ENCODE peak calls at places on chromosomes 11 and 22, in four cellular contexts. One of them, this sample, is unnamed.

GRCh38 chr22:23036684-23037428 is 33.5 kb upstream of the GNAZ start:
- DNase-seq in MM.1S: no peak
- DNase-seq in lung: no peak
- DNase-seq in AG04450: no peak
- DNase-seq in this sample: peak

GRCh38 chr11:95703059-95703458 is 86.5 kb downstream of the FAM76B start:
- DNase-seq in AG04450: no peak
- DNase-seq in lung: no peak
- DNase-seq in MM.1S: no peak
- DNase-seq in this sample: no peak

GRCh38 chr22:33028191-33028700 is 29.9 kb downstream of the SYN3 start:
- DNase-seq in lung: no peak
- DNase-seq in AG04450: no peak
- DNase-seq in MM.1S: no peak
- DNase-seq in this sample: no peak

GRCh38 chr22:37196539-37197450 is 8.7 kb upstream of the C1QTNF6 start:
- DNase-seq in lung: peak
- DNase-seq in AG04450: peak
- DNase-seq in MM.1S: no peak
- DNase-seq in this sample: peak

GRCh38 chr11:123298488-123299447 is 103.7 kb upstream of the CLMP start:
- DNase-seq in lung: no peak
- DNase-seq in AG04450: no peak
- DNase-seq in MM.1S: no peak
- DNase-seq in this sample: no peak

GRCh38 chr22:35328472-35328885 is 28.8 kb downstream of the TOM1 start:
- DNase-seq in MM.1S: no peak
- DNase-seq in AG04450: no peak
- DNase-seq in lung: peak
- DNase-seq in this sample: no peak

GRCh38 chr22:46007003-46007847 is 30.3 kb upstream of the WNT7B start:
- DNase-seq in lung: peak
- DNase-seq in AG04450: no peak
- DNase-seq in MM.1S: no peak
- DNase-seq in this sample: peak

GRCh38 chr22:37485714-37486223 is 415 bp downstream of the MFNG start:
- DNase-seq in MM.1S: peak
- DNase-seq in lung: no peak
- DNase-seq in AG04450: no peak
- DNase-seq in this sample: no peak

GRCh38 chr11:31767665-31768064 is 43.5 kb downstream of the PAX6 start:
- DNase-seq in lung: no peak
- DNase-seq in MM.1S: no peak
- DNase-seq in AG04450: no peak
- DNase-seq in this sample: no peak

GRCh38 chr11:67352546-67353316 is 615 bp downstream of the POLD4 start:
- DNase-seq in MM.1S: peak
- DNase-seq in AG04450: no peak
- DNase-seq in lung: peak
- DNase-seq in this sample: no peak

GRCh38 chr11:46198245-46198872 is 77.1 kb upstream of the PHF21A start:
- DNase-seq in lung: no peak
- DNase-seq in MM.1S: no peak
- DNase-seq in AG04450: no peak
- DNase-seq in this sample: no peak

GRCh38 chr11:88520391-88520790 is 182.9 kb upstream of the CTSC start:
- DNase-seq in lung: no peak
- DNase-seq in AG04450: no peak
- DNase-seq in MM.1S: no peak
- DNase-seq in this sample: peak

GRCh38 chr22:42863349-42863911 is 6.4 kb upstream of the ARFGAP3 start:
- DNase-seq in lung: no peak
- DNase-seq in MM.1S: no peak
- DNase-seq in AG04450: peak
- DNase-seq in this sample: peak

GRCh38 chr11:10584071-10584501 is 15.6 kb upstream of the LYVE1 start:
- DNase-seq in MM.1S: no peak
- DNase-seq in lung: no peak
- DNase-seq in AG04450: peak
- DNase-seq in this sample: peak

GRCh38 chr11:10591741-10592140 is 23.3 kb upstream of the LYVE1 start:
- DNase-seq in lung: no peak
- DNase-seq in AG04450: no peak
- DNase-seq in MM.1S: no peak
- DNase-seq in this sample: no peak

GRCh38 chr11:10590516-10590915 is 22.1 kb upstream of the LYVE1 start:
- DNase-seq in AG04450: peak
- DNase-seq in MM.1S: no peak
- DNase-seq in lung: no peak
- DNase-seq in this sample: peak

GRCh38 chr11:10588904-10589303 is 20.4 kb upstream of the LYVE1 start:
- DNase-seq in MM.1S: no peak
- DNase-seq in AG04450: no peak
- DNase-seq in lung: no peak
- DNase-seq in this sample: no peak

GRCh38 chr11:10587995-10588394 is 19.5 kb upstream of the LYVE1 start:
- DNase-seq in MM.1S: no peak
- DNase-seq in AG04450: no peak
- DNase-seq in lung: no peak
- DNase-seq in this sample: no peak
- TF ChIP-seq CTCF in MM.1S: no peak
- TF ChIP-seq CTCF in AG04450: no peak
- TF ChIP-seq CTCF in lung: no peak
- TF ChIP-seq CTCF in this sample: no peak

DNA sequence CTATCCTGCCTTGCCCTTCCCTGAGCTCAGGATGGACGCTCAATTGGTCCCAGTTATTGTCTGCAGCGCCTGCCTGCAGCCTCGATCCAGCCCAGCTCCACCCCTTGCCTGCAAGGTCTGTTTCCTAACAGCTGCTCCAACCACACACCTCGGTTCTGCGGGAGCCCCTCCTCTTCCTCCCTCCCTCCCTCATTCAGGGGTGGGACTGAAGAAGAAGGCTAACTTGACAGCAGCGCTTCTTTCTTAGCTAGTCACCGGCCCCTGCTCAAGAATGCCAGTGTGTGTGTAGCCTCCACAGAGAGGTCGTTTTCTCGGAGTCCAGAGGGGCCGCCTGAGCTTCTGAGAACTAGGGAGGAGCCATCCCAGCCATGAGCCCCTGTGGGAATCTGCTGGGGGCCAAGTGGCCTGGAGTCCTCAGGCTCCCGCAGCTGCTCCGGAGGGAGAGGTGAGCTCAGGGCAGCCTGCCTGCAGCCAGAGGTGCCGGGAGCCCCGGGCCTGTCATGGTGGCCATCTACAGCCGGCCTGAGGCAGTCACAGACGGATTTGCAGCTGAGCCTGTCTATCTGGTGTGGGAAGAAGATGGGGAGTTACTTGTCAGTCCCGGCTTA is 36.1 kb downstream of the LIMK2 start:
- DNase-seq in AG04450: peak
- DNase-seq in MM.1S: peak
- DNase-seq in lung: peak
- DNase-seq in this sample: peak
- H3K4me3 ChIP-seq in AG04450: peak
- H3K4me3 ChIP-seq in MM.1S: no peak
- H3K4me3 ChIP-seq in lung: peak
- H3K4me3 ChIP-seq in this sample: peak

DNA sequence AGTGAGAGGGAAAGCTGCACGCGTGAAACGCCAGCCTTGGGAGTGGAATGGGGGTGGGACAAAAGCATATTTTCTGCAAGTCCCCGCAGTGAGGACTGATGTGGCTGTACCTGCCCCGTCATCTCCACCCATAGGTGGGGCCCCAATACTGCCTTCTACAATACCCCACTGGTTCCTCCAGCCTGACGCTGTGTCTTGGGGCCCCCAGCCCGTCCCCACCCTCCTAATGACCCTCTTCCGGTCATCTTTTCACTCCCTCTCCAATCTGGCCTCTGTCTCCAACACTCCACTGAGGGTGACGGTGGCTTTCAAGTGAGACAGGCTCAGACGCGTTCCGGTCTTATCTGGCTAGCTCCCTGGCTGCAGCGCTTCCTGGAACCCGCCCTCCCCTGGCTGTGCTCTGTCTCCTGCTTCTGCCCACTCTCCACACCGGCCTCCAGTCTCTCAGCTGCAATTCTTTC is 104.2 kb downstream of the MICAL3 start:
- DNase-seq in MM.1S: no peak
- DNase-seq in AG04450: no peak
- DNase-seq in lung: no peak
- DNase-seq in this sample: peak
- TF ChIP-seq CTCF in MM.1S: no peak
- TF ChIP-seq CTCF in AG04450: no peak
- TF ChIP-seq CTCF in lung: no peak
- TF ChIP-seq CTCF in this sample: no peak

GRCh38 chr11:93073508-93074280 is 104.2 kb downstream of the MTNR1B start:
- DNase-seq in MM.1S: no peak
- DNase-seq in AG04450: no peak
- DNase-seq in lung: no peak
- DNase-seq in this sample: no peak
- H3K4me3 ChIP-seq in MM.1S: no peak
- H3K4me3 ChIP-seq in AG04450: no peak
- H3K4me3 ChIP-seq in lung: no peak
- H3K4me3 ChIP-seq in this sample: no peak

GRCh38 chr11:72001834-72002591 is 3.3 kb downstream of the IL18BP start:
- DNase-seq in MM.1S: no peak
- DNase-seq in lung: no peak
- DNase-seq in AG04450: no peak
- DNase-seq in this sample: no peak

GRCh38 chr11:71999813-72000590 is 1.3 kb downstream of the IL18BP start:
- DNase-seq in AG04450: no peak
- DNase-seq in MM.1S: no peak
- DNase-seq in lung: no peak
- DNase-seq in this sample: no peak

GRCh38 chr11:72000591-72000867 is 1.8 kb downstream of the IL18BP start:
- DNase-seq in lung: no peak
- DNase-seq in AG04450: no peak
- DNase-seq in MM.1S: no peak
- DNase-seq in this sample: no peak

GRCh38 chr11:72002841-72003775 is 4.4 kb downstream of the IL18BP start:
- DNase-seq in lung: no peak
- DNase-seq in AG04450: no peak
- DNase-seq in MM.1S: no peak
- DNase-seq in this sample: peak

GRCh38 chr11:72001255-72001654 is 2.5 kb downstream of the IL18BP start:
- DNase-seq in MM.1S: no peak
- DNase-seq in lung: no peak
- DNase-seq in AG04450: no peak
- DNase-seq in this sample: no peak
- TF ChIP-seq CTCF in MM.1S: no peak
- TF ChIP-seq CTCF in lung: no peak
- TF ChIP-seq CTCF in AG04450: no peak
- TF ChIP-seq CTCF in this sample: no peak

GRCh38 chr11:84514436-84514835 is 1112.7 kb downstream of the DLG2 start:
- DNase-seq in MM.1S: no peak
- DNase-seq in AG04450: no peak
- DNase-seq in lung: no peak
- DNase-seq in this sample: no peak

GRCh38 chr11:84522331-84522730 is 1104.8 kb downstream of the DLG2 start:
- DNase-seq in AG04450: no peak
- DNase-seq in lung: no peak
- DNase-seq in MM.1S: no peak
- DNase-seq in this sample: no peak

GRCh38 chr11:84524422-84525051 is 1102.6 kb downstream of the DLG2 start:
- DNase-seq in lung: no peak
- DNase-seq in AG04450: no peak
- DNase-seq in MM.1S: peak
- DNase-seq in this sample: peak

GRCh38 chr11:84518601-84519183 is 1108.5 kb downstream of the DLG2 start:
- DNase-seq in AG04450: no peak
- DNase-seq in MM.1S: no peak
- DNase-seq in lung: no peak
- DNase-seq in this sample: no peak
- H3K4me3 ChIP-seq in AG04450: no peak
- H3K4me3 ChIP-seq in MM.1S: no peak
- H3K4me3 ChIP-seq in lung: no peak
- H3K4me3 ChIP-seq in this sample: no peak

GRCh38 chr11:80592546-80592945 is 1151.7 kb upstream of the TENM4 start:
- DNase-seq in AG04450: no peak
- DNase-seq in lung: no peak
- DNase-seq in MM.1S: no peak
- DNase-seq in this sample: peak
- TF ChIP-seq CTCF in AG04450: no peak
- TF ChIP-seq CTCF in lung: no peak
- TF ChIP-seq CTCF in MM.1S: no peak
- TF ChIP-seq CTCF in this sample: no peak

GRCh38 chr11:59756496-59756840 is 1.3 kb downstream of the STX3 start:
- DNase-seq in MM.1S: no peak
- DNase-seq in AG04450: no peak
- DNase-seq in lung: no peak
- DNase-seq in this sample: peak
- H3K4me3 ChIP-seq in MM.1S: peak
- H3K4me3 ChIP-seq in AG04450: peak
- H3K4me3 ChIP-seq in lung: peak
- H3K4me3 ChIP-seq in this sample: peak

This sample was measured in fibroblast of villous mesenchyme.